ENCODE peak calls at places on chromosomes 11 and 22, in nine cellular contexts. Q is GM23338, P is brain microvascular endothelial cell, Y is HFFc6, E is stomach, W is endothelial cell, L is neural progenitor cell, R is RWPE1, G is A549. B is an unnamed sample.

GRCh38 chr11:100922116-100922515 is 207.5 kb downstream of the PGR start:
- DNase-seq in Q (no peak), P (no peak), Y (no peak), E (no peak), W (no peak), L (no peak), R (no peak), G (no peak), B (no peak)

GRCh38 chr11:84865791-84866535 is 761.2 kb downstream of the DLG2 start:
- DNase-seq in Q (no peak), P (no peak), Y (no peak), E (no peak), W (no peak), L (no peak), R (no peak), G (no peak), B (no peak)

GRCh38 chr11:62267576-62267975 is 2.4 kb upstream of the SCGB2A2 start:
- DNase-seq in Q (no peak), P (no peak), Y (no peak), E (no peak), W (no peak), L (no peak), R (no peak), G (no peak), B (no peak)

GRCh38 chr22:49152146-49152929 is 675.3 kb downstream of the BRD1 start:
- DNase-seq in Q (no peak), P (no peak), Y (no peak), E (no peak), W (no peak), L (peak; percentile 68), R (no peak), G (no peak), B (no peak)

GRCh38 chr11:33785609-33786008 is 11.3 kb upstream of the FBXO3 start:
- DNase-seq in Q (no peak), P (no peak), Y (no peak), E (no peak), W (no peak), L (no peak), R (no peak), G (no peak), B (no peak)

GRCh38 chr11:133669371-133670046 is 137.2 kb upstream of the OPCML start:
- DNase-seq in Q (peak; percentile 53), P (no peak), Y (no peak), E (no peak), W (no peak), L (peak; percentile 28), R (no peak), G (no peak), B (no peak)

GRCh38 chr22:17921871-17922821 is 102.2 kb downstream of the MICAL3 start:
- DNase-seq in Q (peak; percentile 95), P (no peak), Y (no peak), E (no peak), W (no peak), L (peak; percentile 72), R (no peak), G (no peak), B (no peak)

GRCh38 chr22:41367680-41368542 is 13.8 kb upstream of the TEF start:
- DNase-seq in Q (peak; percentile 45), P (no peak), Y (peak; percentile 34), E (peak; percentile 49), W (no peak), L (peak; percentile 51), R (no peak), G (no peak), B (no peak)

DNA sequence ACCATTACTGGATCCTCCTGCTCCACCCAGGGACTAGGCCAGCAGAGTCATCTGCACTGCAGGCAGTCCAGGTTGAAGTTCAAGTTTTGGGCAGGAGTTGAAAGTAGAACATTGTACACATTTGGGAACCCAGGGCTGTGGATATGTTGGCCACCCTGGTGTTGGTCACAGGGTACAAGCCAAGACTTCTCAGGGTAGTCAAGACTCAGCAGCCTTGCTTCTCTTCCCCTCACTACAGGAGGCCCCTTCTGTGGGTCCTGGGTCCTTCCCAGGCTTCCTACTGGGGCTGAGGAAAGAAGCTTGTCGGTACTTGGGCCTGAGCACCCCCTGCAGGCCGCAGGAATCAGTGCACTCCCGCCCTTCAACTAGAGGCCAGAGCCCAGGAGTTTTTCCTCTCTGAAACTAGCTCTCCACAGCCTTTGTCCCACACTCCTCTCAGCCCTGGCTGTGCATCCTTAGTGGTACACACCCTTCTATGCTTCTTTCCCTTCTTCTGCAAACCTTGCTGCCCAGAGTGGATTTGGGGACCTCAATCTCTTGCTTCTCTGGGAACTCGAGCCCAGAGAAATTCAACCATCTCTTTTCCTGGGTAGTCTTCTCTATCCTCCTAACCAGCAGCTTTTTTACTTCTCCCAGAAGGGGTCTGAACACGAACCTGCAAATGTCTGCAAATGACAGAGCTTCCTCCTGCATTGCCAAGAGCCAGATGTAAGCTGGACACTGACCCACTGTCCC is 2.6 kb upstream of the HPX start:
- DNase-seq in Q (peak; percentile 87), P (peak; percentile 40), Y (peak; percentile 38), E (peak; percentile 63), W (peak; percentile 61), L (peak; percentile 72), R (peak; percentile 46), G (peak; percentile 57), B (peak; percentile 33)
- TF ChIP-seq CTCF in Q (peak; percentile 78), P (peak; percentile 92), Y (peak; percentile 88), E (no peak), W (peak; percentile 78), L (peak; percentile 82), R (peak; percentile 39), G (peak; percentile 64), B (peak; percentile 73)

GRCh38 chr11:41613321-41613720 is 153.9 kb upstream of the LRRC4C start:
- DNase-seq in Q (no peak), P (no peak), Y (no peak), E (no peak), W (no peak), L (no peak), R (no peak), G (no peak), B (no peak)

GRCh38 chr11:41612415-41612814 is 153.0 kb upstream of the LRRC4C start:
- DNase-seq in Q (peak; percentile 62), P (no peak), Y (no peak), E (no peak), W (no peak), L (peak; percentile 3), R (no peak), G (no peak), B (no peak)
- TF ChIP-seq CTCF in Q (peak; percentile 62), P (no peak), Y (no peak), E (no peak), W (no peak), L (peak; percentile 44), R (no peak), G (no peak), B (peak; percentile 10)

GRCh38 chr11:123738374-123738773 is 3.1 kb downstream of the ZNF202 start:
- DNase-seq in Q (no peak), P (no peak), Y (no peak), E (no peak), W (no peak), L (no peak), R (no peak), G (no peak), B (no peak)
- TF ChIP-seq CTCF in Q (no peak), P (no peak), Y (no peak), E (no peak), W (no peak), L (no peak), R (no peak), G (no peak), B (no peak)

GRCh38 chr11:76208438-76208828 is 2.1 kb upstream of the WNT11 start:
- DNase-seq in Q (no peak), P (no peak), Y (no peak), E (no peak), W (no peak), L (no peak), R (no peak), G (no peak), B (no peak)
- TF ChIP-seq CTCF in Q (no peak), P (no peak), Y (no peak), E (no peak), W (no peak), L (no peak), R (no peak), G (no peak), B (no peak)

DNA sequence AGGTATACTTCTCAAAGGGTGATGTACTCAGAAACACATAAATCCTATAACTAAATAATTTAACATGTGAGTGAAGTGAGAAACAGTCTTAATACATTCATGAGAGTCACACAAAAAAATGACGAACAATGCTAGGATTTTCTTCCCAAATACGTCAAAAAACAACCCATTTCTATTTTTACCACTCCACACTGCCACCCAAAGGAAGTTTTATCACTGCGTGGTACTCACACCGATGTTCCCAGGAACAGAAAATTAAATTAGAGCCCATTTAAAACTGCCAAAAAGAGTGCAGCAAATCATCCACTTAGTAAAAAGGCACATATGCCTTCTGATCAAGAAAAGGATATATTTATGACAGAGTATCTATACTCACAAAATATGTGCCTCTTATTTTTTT is 710.9 kb upstream of the FAT3 start:
- DNase-seq in Q (peak; percentile 25), P (peak; percentile 3), Y (no peak), E (no peak), W (no peak), L (peak; percentile 5), R (no peak), G (no peak), B (no peak)
- TF ChIP-seq CTCF in Q (peak; percentile 61), P (peak; percentile 34), Y (no peak), E (no peak), W (no peak), L (peak; percentile 51), R (no peak), G (peak; percentile 42), B (peak; percentile 27)

GRCh38 chr22:23513705-23514104 is 66.4 kb downstream of the IGLL1 start:
- DNase-seq in Q (no peak), P (no peak), Y (no peak), E (no peak), W (no peak), L (no peak), R (no peak), G (no peak), B (no peak)
- TF ChIP-seq CTCF in Q (no peak), P (no peak), Y (no peak), E (no peak), W (no peak), L (no peak), R (no peak), G (no peak), B (no peak)

GRCh38 chr11:67732045-67732787 is 57.8 kb upstream of the ALDH3B2 start:
- DNase-seq in Q (peak; percentile 66), P (no peak), Y (no peak), E (no peak), W (peak; percentile 25), L (peak; percentile 58), R (peak; percentile 18), G (peak; percentile 63), B (peak; percentile 58)
- TF ChIP-seq CTCF in Q (peak; percentile 50), P (peak; percentile 29), Y (peak; percentile 40), E (no peak), W (no peak), L (peak; percentile 48), R (no peak), G (peak; percentile 68), B (peak; percentile 72)